ENCODE peak calls at places on chromosomes 13 and 19, in four cellular contexts. V is choroid plexus epithelial cell; U is CD8-positive, alpha-beta T cell; T is tibial nerve. L is an unnamed sample.

GRCh38 chr19:32519023-32519422 is 62.0 kb upstream of the PDCD5 start:
- DNase-seq in V (peak), U (no peak), T (no peak), L (peak)

GRCh38 chr19:54473071-54473941 is at the start of gene CDC42EP5:
- DNase-seq in T (peak), V (peak), U (no peak), L (peak)

GRCh38 chr13:110282316-110282841 is 24.6 kb downstream of the COL4A1 start:
- DNase-seq in V (no peak), U (no peak), T (no peak), L (no peak)

GRCh38 chr19:56066152-56067023 is 54.7 kb downstream of the ZNF787 start:
- DNase-seq in V (peak), T (no peak), U (peak), L (peak)

GRCh38 chr13:42707596-42707995 is 73.8 kb upstream of the FAM216B start:
- DNase-seq in T (no peak), U (no peak), V (peak), L (peak)

GRCh38 chr19:41984961-41985360 is 9.1 kb downstream of the ATP1A3 start:
- DNase-seq in T (no peak), V (no peak), U (no peak), L (no peak)

GRCh38 chr13:83297591-83298305 is 584.5 kb downstream of the SLITRK1 start:
- DNase-seq in U (no peak), T (no peak), V (peak), L (no peak)

GRCh38 chr13:47287291-47287751 is 390.5 kb upstream of the HTR2A start:
- DNase-seq in V (peak), U (no peak), T (no peak), L (peak)

GRCh38 chr19:870963-871401 is 11.5 kb downstream of the CFD start:
- DNase-seq in T (no peak), V (no peak), U (no peak), L (no peak)

GRCh38 chr19:52234406-52234805 is 35.0 kb upstream of the ZNF766 start:
- DNase-seq in V (no peak), U (no peak), T (no peak), L (no peak)
- H3K4me3 ChIP-seq in V (no peak), U (no peak), T (no peak), L (no peak)

DNA sequence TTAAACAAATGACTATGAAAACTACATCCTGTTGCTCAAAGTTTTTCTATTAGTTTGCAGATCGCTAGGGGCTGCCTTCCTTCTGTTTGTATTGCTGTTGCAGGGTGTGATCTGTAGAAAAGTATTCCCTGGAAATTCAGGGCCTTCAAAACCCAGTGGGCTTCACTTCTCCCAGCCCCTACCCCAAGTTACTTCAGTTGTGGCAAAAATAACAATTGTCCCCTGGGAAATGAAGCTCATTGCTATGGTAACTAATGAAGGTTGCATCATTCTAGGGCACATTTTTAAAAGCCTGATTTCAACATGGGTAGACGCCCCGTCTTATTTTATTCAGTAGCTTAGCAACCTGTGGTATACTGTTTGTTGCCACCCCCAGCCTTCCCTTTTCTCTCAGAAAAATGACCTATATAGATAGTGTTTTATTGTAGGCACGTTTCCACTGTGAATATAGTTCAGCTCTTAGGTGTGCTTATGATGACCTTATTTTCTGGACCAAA is 60.9 kb downstream of the WDFY2 start:
- DNase-seq in V (peak), U (no peak), T (no peak), L (peak)
- TF ChIP-seq CTCF in V (no peak), U (no peak), T (no peak), L (no peak)

GRCh38 chr13:114101831-114102520 is 30.4 kb downstream of the RASA3 start:
- DNase-seq in U (no peak), V (no peak), T (no peak), L (no peak)
- H3K4me3 ChIP-seq in U (no peak), V (no peak), T (no peak), L (no peak)

GRCh38 chr19:10219678-10220077 is 11.5 kb downstream of the S1PR2 start:
- DNase-seq in V (peak), U (no peak), T (no peak), L (peak)
- TF ChIP-seq CTCF in V (peak), U (peak), T (peak), L (peak)